ENCODE peak calls at places on chromosomes 7 and 10, in seven cellular contexts. W, N, B, F, X, Q and S are unnamed samples.
A peak's percentile ranks its signal among the peaks of the same experiment; 100 is the strongest.

GRCh38 chr7:28136420-28136819 is 44.2 kb downstream of the JAZF1 start:
- DNase-seq in W (no peak), N (no peak), B (no peak), F (no peak), X (no peak), Q (no peak), S (no peak)

GRCh38 chr10:7789390-7789789 is 1.4 kb downstream of the ATP5F1C start:
- DNase-seq in W (no peak), N (peak; percentile 3), B (no peak), F (peak; percentile 22), X (no peak), Q (no peak), S (no peak)

GRCh38 chr10:14573666-14574261 is 200.9 kb downstream of the FAM107B start:
- DNase-seq in W (no peak), N (no peak), B (no peak), F (no peak), X (no peak), Q (no peak), S (no peak)

GRCh38 chr10:133133471-133134231 is 26.4 kb upstream of the KNDC1 start:
- DNase-seq in W (no peak), N (no peak), B (no peak), F (no peak), X (no peak), Q (no peak), S (peak; percentile 80)

GRCh38 chr10:43109671-43110249 is 28.5 kb upstream of the CSGALNACT2 start:
- DNase-seq in W (no peak), N (no peak), B (peak; percentile 41), F (peak; percentile 65), X (no peak), Q (no peak), S (no peak)

GRCh38 chr10:47243791-47244190 is 56.2 kb upstream of the GDF10 start:
- DNase-seq in W (no peak), N (no peak), B (no peak), F (peak; percentile 28), X (no peak), Q (no peak), S (peak; percentile 84)

GRCh38 chr10:67912330-67912946 is 28.0 kb downstream of the SIRT1 start:
- DNase-seq in W (no peak), N (no peak), B (no peak), F (peak; percentile 38), X (no peak), Q (no peak), S (no peak)

GRCh38 chr10:87675396-87676376 is 16.0 kb downstream of the PAPSS2 start:
- DNase-seq in W (no peak), N (no peak), B (no peak), F (peak; percentile 27), X (no peak), Q (peak; percentile 41), S (no peak)

GRCh38 chr7:90705391-90706066 is 109.4 kb downstream of the CDK14 start:
- DNase-seq in W (no peak), N (no peak), B (no peak), F (no peak), X (no peak), Q (no peak), S (no peak)

GRCh38 chr7:155692317-155692716 is 47.9 kb downstream of the RBM33 start:
- DNase-seq in W (no peak), N (no peak), B (no peak), F (no peak), X (no peak), Q (no peak), S (no peak)

GRCh38 chr7:151518105-151518780 is 1.5 kb downstream of the RHEB start:
- DNase-seq in W (no peak), N (peak; percentile 14), B (peak; percentile 76), F (peak; percentile 39), X (peak; percentile 43), Q (peak; percentile 23), S (peak; percentile 93)

GRCh38 chr7:103851357-103851756 is 138.1 kb downstream of the RELN start:
- DNase-seq in W (no peak), N (peak; percentile 13), B (no peak), F (peak; percentile 7), X (no peak), Q (peak; percentile 38), S (no peak)

GRCh38 chr7:150980663-150981062 is 2.5 kb upstream of the KCNH2 start:
- DNase-seq in W (peak; percentile 50), N (no peak), B (no peak), F (no peak), X (no peak), Q (no peak), S (no peak)

GRCh38 chr10:125407557-125407956 is 247.2 kb upstream of the CTBP2 start:
- DNase-seq in W (no peak), N (no peak), B (no peak), F (no peak), X (no peak), Q (no peak), S (no peak)

GRCh38 chr7:28408974-28409715 is 3.2 kb upstream of the CREB5 start:
- DNase-seq in W (peak; percentile 88), N (peak; percentile 92), B (peak; percentile 77), F (peak; percentile 96), X (peak; percentile 6), Q (no peak), S (peak; percentile 96)

GRCh38 chr10:75655791-75656451 is 224.5 kb downstream of the LRMDA start:
- DNase-seq in W (no peak), N (no peak), B (no peak), F (no peak), X (no peak), Q (no peak), S (no peak)

GRCh38 chr10:78047314-78047891 is 13.7 kb downstream of the RPS24 start:
- DNase-seq in W (peak; percentile 97), N (peak; percentile 97), B (peak; percentile 68), F (peak; percentile 84), X (peak; percentile 66), Q (peak; percentile 89), S (peak; percentile 79)

GRCh38 chr7:145212050-145212449 is 376.2 kb upstream of the TPK1 start:
- DNase-seq in W (no peak), N (no peak), B (no peak), F (no peak), X (no peak), Q (no peak), S (no peak)

GRCh38 chr10:49798275-49798674 is 36.2 kb upstream of the OGDHL start:
- DNase-seq in W (no peak), N (no peak), B (no peak), F (no peak), X (no peak), Q (no peak), S (no peak)